ENCODE peak calls at places on chromosomes 6 and 20, in nine cellular contexts. W is lower leg skin, I is uterus, G is A549, N is IMR-90, L is stomach, V is body of pancreas, D is heart left ventricle, U is adrenal gland. H is an unnamed sample.

GRCh38 chr6:125198285-125199009 is 44.9 kb downstream of the TPD52L1 start:
- DNase-seq in I (no peak), D (no peak), G (peak; percentile 38), V (peak; percentile 37), W (no peak), N (no peak), U (no peak), L (no peak), H (no peak)

GRCh38 chr20:57593134-57593886 is 26.9 kb downstream of the ZBP1 start:
- DNase-seq in N (no peak), G (no peak), U (no peak), D (no peak), I (no peak), W (no peak), V (no peak), L (no peak), H (peak; percentile 74)

GRCh38 chr20:7841291-7841966 is 98.8 kb downstream of the HAO1 start:
- DNase-seq in L (no peak), I (no peak), G (peak; percentile 70), U (no peak), W (no peak), D (no peak), N (peak; percentile 73), V (no peak), H (no peak)

GRCh38 chr6:73696990-73697651 is 1.1 kb downstream of the CD109 start:
- DNase-seq in N (no peak), G (no peak), U (no peak), V (no peak), I (no peak), D (no peak), W (no peak), L (no peak), H (no peak)

GRCh38 chr20:20835897-20836296 is 123.5 kb upstream of the RALGAPA2 start:
- DNase-seq in D (no peak), G (no peak), W (no peak), L (no peak), N (no peak), V (no peak), U (no peak), I (no peak), H (no peak)

GRCh38 chr6:110226261-110226660 is 46.0 kb downstream of the CDC40 start:
- DNase-seq in D (no peak), I (no peak), U (no peak), N (no peak), W (no peak), L (no peak), V (no peak), G (no peak), H (no peak)

GRCh38 chr6:44156494-44157151 is 2.0 kb upstream of the CAPN11 start:
- DNase-seq in L (peak; percentile 89), U (no peak), W (no peak), V (peak; percentile 88), N (no peak), I (no peak), D (no peak), G (no peak), H (no peak)

GRCh38 chr6:141744194-141744925 is 388.4 kb upstream of the GJE1 start:
- DNase-seq in U (no peak), V (no peak), D (no peak), L (no peak), W (no peak), N (peak; percentile 12), G (no peak), I (no peak), H (no peak)

GRCh38 chr6:90326404-90327057 is 29.9 kb upstream of the BACH2 start:
- DNase-seq in W (no peak), V (no peak), U (no peak), G (no peak), L (no peak), N (no peak), D (no peak), I (no peak), H (no peak)

GRCh38 chr6:91303326-91303725 is 716.5 kb upstream of the MAP3K7 start:
- DNase-seq in I (no peak), W (no peak), L (no peak), G (no peak), D (peak; percentile 47), N (no peak), U (no peak), V (no peak), H (no peak)

GRCh38 chr6:2047855-2048254 is 197.6 kb downstream of the GMDS start:
- DNase-seq in U (no peak), W (no peak), V (no peak), G (no peak), D (no peak), I (no peak), L (no peak), N (peak; percentile 47), H (no peak)

GRCh38 chr6:113881473-113881980 is 24.4 kb downstream of the MARCKS start:
- DNase-seq in N (no peak), D (no peak), V (no peak), W (no peak), G (no peak), U (no peak), I (no peak), L (no peak), H (no peak)

GRCh38 chr20:17883592-17884317 is 84.8 kb downstream of the SNX5 start:
- DNase-seq in W (no peak), G (no peak), I (no peak), U (no peak), D (no peak), L (no peak), N (no peak), V (no peak), H (no peak)

GRCh38 chr6:10534418-10534760 is 13.2 kb downstream of the GCNT2 start:
- DNase-seq in N (no peak), L (no peak), V (no peak), D (no peak), U (no peak), W (no peak), G (no peak), I (no peak), H (no peak)

GRCh38 chr6:109696355-109696754 is 5.3 kb downstream of the FIG4 start:
- DNase-seq in G (no peak), W (no peak), N (no peak), U (no peak), V (no peak), D (no peak), L (no peak), I (no peak), H (no peak)

GRCh38 chr6:128370072-128370471 is 150.3 kb downstream of the PTPRK start:
- DNase-seq in W (no peak), L (no peak), N (peak; percentile 78), D (no peak), U (no peak), V (no peak), G (no peak), I (no peak), H (no peak)

GRCh38 chr20:23344336-23344735 is 6.3 kb upstream of the NXT1 start:
- DNase-seq in U (no peak), G (no peak), N (no peak), I (no peak), L (no peak), V (no peak), W (no peak), D (no peak), H (no peak)

GRCh38 chr6:139655783-139656705 is 281.6 kb upstream of the CITED2 start:
- DNase-seq in W (no peak), G (peak; percentile 79), L (peak; percentile 71), V (peak; percentile 37), I (no peak), D (no peak), U (no peak), N (no peak), H (peak; percentile 85)

GRCh38 chr6:4133941-4134838 is 1.2 kb downstream of the ECI2 start:
- DNase-seq in U (peak; percentile 51), D (no peak), I (peak; percentile 29), N (no peak), V (peak; percentile 33), L (peak; percentile 30), G (no peak), W (no peak), H (peak; percentile 58)
- TF ChIP-seq POLR2A in U (no peak), D (no peak), I (no peak), N (no peak), V (peak; percentile 47), L (no peak), G (no peak), W (no peak), H (no peak)

GRCh38 chr6:40852667-40853383 is 186.2 kb downstream of the UNC5CL start:
- DNase-seq in I (no peak), U (no peak), D (no peak), G (no peak), W (no peak), N (no peak), V (no peak), L (no peak), H (no peak)
- TF ChIP-seq CTCF in I (no peak), U (no peak), D (peak; percentile 18), G (peak; percentile 13), W (no peak), N (peak; percentile 12), V (no peak), L (no peak), H (peak; percentile 40)

GRCh38 chr20:1375515-1375914 is 17.3 kb downstream of the FKBP1A start:
- DNase-seq in N (peak; percentile 93), D (no peak), W (no peak), G (no peak), V (no peak), U (no peak), L (no peak), I (no peak), H (no peak)

GRCh38 chr20:1371830-1372539 is 20.9 kb downstream of the FKBP1A start:
- DNase-seq in W (no peak), N (no peak), V (no peak), L (no peak), D (no peak), U (no peak), I (no peak), G (no peak), H (no peak)

GRCh38 chr20:1374246-1374645 is 18.6 kb downstream of the FKBP1A start:
- DNase-seq in I (no peak), W (no peak), U (no peak), L (no peak), D (no peak), V (no peak), N (no peak), G (no peak), H (no peak)

GRCh38 chr20:1373036-1373435 is 19.8 kb downstream of the FKBP1A start:
- DNase-seq in N (no peak), U (no peak), D (no peak), W (no peak), V (no peak), G (no peak), I (no peak), L (no peak), H (no peak)

DNA sequence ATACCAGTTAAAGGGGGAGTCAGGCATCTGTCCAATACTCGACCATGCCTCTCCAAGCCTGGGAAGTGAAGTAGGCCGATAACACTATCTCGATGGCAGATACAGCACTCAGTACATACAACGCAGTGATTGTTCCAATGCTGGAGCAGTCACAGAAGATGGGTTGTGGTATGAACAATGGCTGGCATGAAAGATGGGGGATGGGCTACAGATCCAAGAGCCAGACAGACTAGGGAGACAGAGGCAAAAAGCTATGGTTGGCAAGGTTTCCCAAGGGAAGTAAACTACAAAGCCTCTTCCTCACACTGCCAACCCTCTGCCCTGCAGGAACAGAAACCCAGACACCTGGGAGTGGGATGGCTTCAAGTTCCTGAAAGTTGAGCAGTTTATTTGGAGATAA is 19.2 kb downstream of the FKBP1A start:
- DNase-seq in V (no peak), D (no peak), G (no peak), L (no peak), I (no peak), N (no peak), U (no peak), W (no peak), H (no peak)
- TF ChIP-seq POLR2A in V (no peak), D (no peak), G (no peak), L (no peak), I (no peak), N (no peak), U (no peak), W (no peak), H (no peak)

GRCh38 chr6:112877134-112878100 is 530.3 kb downstream of the RFPL4B start:
- DNase-seq in L (no peak), V (no peak), D (no peak), W (no peak), I (no peak), N (peak; percentile 93), U (no peak), G (peak; percentile 2), H (no peak)
- TF ChIP-seq CTCF in L (no peak), V (no peak), D (no peak), W (no peak), I (no peak), N (peak; percentile 35), U (no peak), G (no peak), H (no peak)

H was measured in right lobe of liver.